ENCODE peak calls at places on chromosome 2, in nine cellular contexts. F is esophagus muscularis mucosa, H is spleen, E is transverse colon, S is breast epithelium, W is GM12891, Q is HepG2, R is stomach, D is prostate gland. V is an unnamed sample.

GRCh38 chr2:238202326-238203103 is 980 bp downstream of the ILKAP start:
- DNase-seq in F (no peak), H (no peak), E (no peak), S (no peak), W (peak; percentile 19), Q (no peak), R (no peak), D (no peak), V (no peak)

GRCh38 chr2:10465915-10466314 is 17.8 kb upstream of the ODC1 start:
- DNase-seq in F (no peak), H (peak; percentile 7), E (no peak), S (no peak), W (no peak), Q (no peak), R (no peak), D (no peak), V (no peak)

GRCh38 chr2:196486145-196486544 is 153.4 kb upstream of the CCDC150 start:
- DNase-seq in F (no peak), H (no peak), E (no peak), S (no peak), W (no peak), Q (no peak), R (no peak), D (no peak), V (no peak)

GRCh38 chr2:214465386-214466146 is 54.7 kb downstream of the VWC2L start:
- DNase-seq in F (no peak), H (no peak), E (no peak), S (no peak), W (no peak), Q (peak; percentile 13), R (no peak), D (no peak), V (no peak)

GRCh38 chr2:160375802-160376469 is 117.7 kb downstream of the RBMS1 start:
- DNase-seq in F (no peak), H (no peak), E (no peak), S (no peak), W (no peak), Q (no peak), R (no peak), D (no peak), V (no peak)

GRCh38 chr2:17298453-17298852 is 219.8 kb downstream of the RAD51AP2 start:
- DNase-seq in F (no peak), H (no peak), E (no peak), S (no peak), W (no peak), Q (peak; percentile 64), R (no peak), D (no peak), V (no peak)

GRCh38 chr2:46793423-46794416 is 121.9 kb downstream of the MCFD2 start:
- DNase-seq in F (no peak), H (no peak), E (no peak), S (no peak), W (no peak), Q (peak; percentile 33), R (peak; percentile 65), D (no peak), V (no peak)

GRCh38 chr2:10819714-10820314 is 7.2 kb upstream of the PDIA6 start:
- DNase-seq in F (no peak), H (no peak), E (no peak), S (no peak), W (no peak), Q (no peak), R (no peak), D (no peak), V (no peak)

GRCh38 chr2:73283545-73284295 is 558 bp downstream of the FBXO41 start:
- DNase-seq in F (no peak), H (no peak), E (no peak), S (no peak), W (no peak), Q (no peak), R (no peak), D (no peak), V (no peak)
- TF ChIP-seq POLR2A in F (no peak), H (no peak), E (no peak), S (no peak), W (no peak), Q (peak; percentile 40), R (no peak), D (no peak), V (peak; percentile 35)

DNA sequence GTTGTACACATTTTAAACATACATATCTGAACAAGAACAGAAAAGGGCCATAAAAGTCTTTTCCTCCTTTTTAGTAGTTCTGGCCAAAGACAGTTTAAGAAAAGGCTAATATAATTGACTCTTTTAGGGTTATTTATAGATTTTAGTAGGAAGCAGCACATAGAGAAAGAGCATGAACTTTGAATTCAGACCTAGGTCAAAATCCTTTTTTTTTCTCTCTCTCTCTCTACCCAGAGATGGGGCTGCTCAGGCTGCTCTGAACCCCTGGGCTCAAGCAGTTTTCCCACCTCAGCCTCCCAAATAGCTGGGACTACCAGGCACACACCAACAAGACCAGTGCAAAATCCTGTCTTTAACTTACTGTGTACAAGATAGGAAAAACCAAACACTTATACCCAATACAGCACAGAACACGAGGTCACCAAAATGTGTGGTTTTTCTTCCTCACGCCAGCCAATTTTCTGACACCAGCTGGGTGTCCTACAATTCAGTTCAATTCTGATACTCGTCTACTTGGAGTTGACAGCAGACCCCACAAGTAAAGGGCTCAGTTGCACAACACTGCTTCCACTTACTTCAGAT is 32.1 kb downstream of the ERLEC1 start:
- DNase-seq in F (no peak), H (no peak), E (no peak), S (no peak), W (no peak), Q (no peak), R (no peak), D (no peak), V (no peak)
- TF ChIP-seq POLR2AphosphoS5 in F (no peak), H (no peak), E (no peak), S (no peak), W (no peak), Q (no peak), R (no peak), D (no peak), V (no peak)

GRCh38 chr2:231411871-231412615 is 16.5 kb downstream of the B3GNT7 start:
- DNase-seq in F (no peak), H (peak; percentile 94), E (peak; percentile 94), S (peak; percentile 76), W (peak; percentile 84), Q (peak; percentile 79), R (peak; percentile 87), D (peak; percentile 77), V (peak; percentile 78)
- TF ChIP-seq POLR2A in F (no peak), H (no peak), E (peak; percentile 50), S (no peak), W (no peak), Q (no peak), R (no peak), D (no peak), V (no peak)

GRCh38 chr2:163732718-163733117 is 3.1 kb downstream of the FIGN start:
- DNase-seq in F (no peak), H (no peak), E (no peak), S (no peak), W (no peak), Q (no peak), R (no peak), D (no peak), V (no peak)

GRCh38 chr2:163729874-163730273 is 5.9 kb downstream of the FIGN start:
- DNase-seq in F (no peak), H (no peak), E (no peak), S (no peak), W (no peak), Q (no peak), R (no peak), D (no peak), V (no peak)

GRCh38 chr2:163730556-163730955 is 5.3 kb downstream of the FIGN start:
- DNase-seq in F (no peak), H (no peak), E (no peak), S (no peak), W (no peak), Q (no peak), R (no peak), D (no peak), V (no peak)

GRCh38 chr2:163733301-163733938 is 2.4 kb downstream of the FIGN start:
- DNase-seq in F (no peak), H (peak; percentile 59), E (no peak), S (no peak), W (no peak), Q (no peak), R (no peak), D (no peak), V (no peak)

GRCh38 chr2:163731735-163732134 is 4.1 kb downstream of the FIGN start:
- DNase-seq in F (no peak), H (no peak), E (no peak), S (no peak), W (no peak), Q (no peak), R (no peak), D (no peak), V (no peak)
- TF ChIP-seq POLR2AphosphoS5 in F (no peak), H (no peak), E (no peak), S (no peak), W (no peak), Q (no peak), R (no peak), D (no peak), V (no peak)

DNA sequence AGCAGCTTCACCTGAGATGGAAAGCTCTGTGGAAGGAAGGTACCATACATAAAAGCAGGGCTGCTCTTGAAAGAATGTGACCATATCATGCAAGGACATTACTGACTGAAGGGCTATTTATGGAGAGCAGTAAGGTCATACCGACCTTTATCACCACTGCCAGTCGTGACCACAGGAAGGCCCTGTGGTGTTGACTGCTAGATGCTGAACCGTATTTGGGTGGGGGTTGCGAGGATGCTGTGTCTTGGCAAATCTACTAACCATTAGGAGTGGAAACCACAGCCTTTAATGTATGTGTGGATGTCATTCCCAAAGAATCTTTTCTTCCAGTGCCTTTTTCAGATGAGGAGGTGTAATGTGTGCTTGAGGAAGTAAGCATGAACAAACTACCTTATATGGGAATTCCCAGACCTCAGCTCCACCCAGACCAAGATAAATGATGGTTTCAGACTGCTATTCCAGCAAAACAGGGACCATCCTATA is 60.8 kb downstream of the LIMS1 start:
- DNase-seq in F (no peak), H (no peak), E (no peak), S (no peak), W (no peak), Q (peak; percentile 64), R (no peak), D (no peak), V (no peak)
- TF ChIP-seq POLR2A in F (no peak), H (no peak), E (no peak), S (no peak), W (no peak), Q (no peak), R (no peak), D (no peak), V (no peak)

DNA sequence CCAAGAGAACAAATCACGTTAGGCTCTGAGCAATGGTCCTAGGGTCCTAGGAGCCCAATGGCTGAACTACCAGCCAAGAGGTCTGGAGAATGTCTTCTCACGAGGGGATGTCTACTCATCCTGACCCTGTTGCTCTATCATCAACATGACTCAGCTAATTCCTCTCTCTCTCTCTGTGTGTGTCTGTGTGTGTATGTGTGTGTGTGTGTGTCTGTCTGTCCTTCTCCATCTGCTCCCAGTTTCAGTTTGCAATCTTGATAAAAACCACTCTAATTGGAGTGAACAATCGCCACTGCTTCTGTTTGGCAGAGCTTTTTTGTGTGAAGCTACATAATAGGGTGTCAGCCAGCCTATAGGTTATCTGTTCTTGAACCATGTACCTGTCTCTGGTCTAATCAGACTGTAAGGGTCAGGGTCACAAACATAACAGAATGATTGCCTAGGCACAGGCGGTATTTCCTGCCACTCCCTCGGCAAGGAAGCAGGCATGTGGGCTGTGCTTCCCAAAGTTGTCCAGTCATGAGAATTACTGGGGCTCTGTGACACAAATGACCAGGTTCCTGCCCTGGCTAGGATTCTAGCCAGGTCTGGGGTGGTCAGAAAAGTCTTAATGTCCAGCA is 219.8 kb downstream of the SH3BP4 start:
- DNase-seq in F (no peak), H (no peak), E (no peak), S (no peak), W (no peak), Q (no peak), R (no peak), D (no peak), V (no peak)
- TF ChIP-seq POLR2AphosphoS5 in F (no peak), H (no peak), E (no peak), S (no peak), W (no peak), Q (no peak), R (no peak), D (no peak), V (no peak)